ENCODE peak calls at places on chromosomes 2 and 18, in six cellular contexts. L is mammary epithelial cell, C is hepatocyte, P is neural progenitor cell, T is keratinocyte, O is endothelial cell of umbilical vein. U is an unnamed sample.
A peak's percentile ranks its signal among the peaks of the same experiment; 100 is the strongest.

GRCh38 chr2:231300020-231300721 is 95.3 kb upstream of the B3GNT7 start:
- DNase-seq in L (no peak), C (no peak), P (no peak), T (no peak), O (peak; percentile 87), U (peak; percentile 96)

GRCh38 chr18:56130481-56130880 is 507.9 kb downstream of the TXNL1 start:
- DNase-seq in L (no peak), C (no peak), P (no peak), T (no peak), O (no peak), U (no peak)

GRCh38 chr2:233620204-233620603 is 2.8 kb downstream of the UGT1A8 start:
- DNase-seq in L (no peak), C (no peak), P (no peak), T (no peak), O (no peak), U (no peak)

GRCh38 chr18:13917401-13917800 is 2.1 kb upstream of the MC2R start:
- DNase-seq in L (no peak), C (no peak), P (no peak), T (no peak), O (no peak), U (no peak)

GRCh38 chr2:231781798-231782726 is 980 bp upstream of the PDE6D start:
- DNase-seq in L (peak; percentile 69), C (peak; percentile 14), P (no peak), T (no peak), O (peak; percentile 80), U (no peak)

GRCh38 chr2:143068094-143068890 is 60.9 kb upstream of the ARHGAP15 start:
- DNase-seq in L (no peak), C (no peak), P (no peak), T (no peak), O (peak; percentile 6), U (no peak)

GRCh38 chr18:26971327-26971918 is 105.9 kb upstream of the AQP4 start:
- DNase-seq in L (peak; percentile 75), C (no peak), P (no peak), T (no peak), O (no peak), U (no peak)

GRCh38 chr2:111919794-111920608 is 21.6 kb downstream of the MERTK start:
- DNase-seq in L (no peak), C (peak; percentile 80), P (no peak), T (no peak), O (peak; percentile 89), U (peak; percentile 91)

GRCh38 chr2:17413031-17413430 is 105.2 kb downstream of the RAD51AP2 start:
- DNase-seq in L (no peak), C (no peak), P (no peak), T (no peak), O (no peak), U (no peak)

GRCh38 chr2:113208995-113209868 is 35.5 kb downstream of the PSD4 start:
- DNase-seq in L (no peak), C (no peak), P (no peak), T (no peak), O (no peak), U (no peak)

GRCh38 chr2:74653985-74654882 is at the start of gene SEMA4F:
- DNase-seq in L (peak; percentile 97), C (peak; percentile 98), P (peak; percentile 99), T (peak; percentile 75), O (peak; percentile 93), U (peak; percentile 92)
- H2AFZ ChIP-seq in L (peak within 1 kb of the TSS; percentile 98), C (peak within 1 kb of the TSS; percentile 73), P (peak within 1 kb of the TSS; percentile 95), T (peak within 1 kb of the TSS; percentile 87), O (peak within 1 kb of the TSS; percentile 95), U (peak within 1 kb of the TSS; percentile 92)

DNA sequence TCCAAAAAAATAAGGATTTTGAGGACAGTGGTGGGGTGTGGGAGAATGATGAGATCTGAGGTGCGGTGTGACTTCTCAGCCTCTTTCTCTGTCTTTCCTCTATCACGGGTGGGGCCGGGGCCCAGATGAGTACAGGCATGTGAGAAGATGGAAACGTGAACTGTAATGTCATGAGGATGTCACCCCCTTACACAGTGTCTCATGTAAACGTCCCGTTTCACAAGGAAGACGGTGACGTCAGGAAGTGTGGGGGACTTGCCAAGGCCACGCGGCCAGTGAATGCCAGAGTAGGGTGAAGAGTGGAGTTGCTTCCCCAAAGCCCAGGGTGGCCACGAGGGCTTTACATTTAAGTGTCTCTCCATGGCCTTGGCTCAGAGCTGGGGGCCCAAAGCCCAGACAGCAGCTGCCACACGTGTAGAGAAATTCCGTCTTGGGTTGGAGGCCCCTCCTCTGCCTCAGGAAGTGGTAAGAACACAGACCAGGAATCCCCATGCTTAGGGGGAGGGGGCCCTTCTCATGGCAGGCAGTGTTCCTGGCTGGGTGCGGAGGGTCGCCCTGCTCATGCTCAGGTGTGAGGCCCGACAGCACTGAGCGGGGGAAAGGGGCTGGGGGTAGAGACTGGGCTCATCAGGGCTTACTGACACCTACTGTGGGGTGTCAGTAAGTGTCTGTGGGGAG is 80.9 kb upstream of the SMAD7 start:
- DNase-seq in L (no peak), C (peak; percentile 2), P (no peak), T (no peak), O (no peak), U (no peak)
- H3K4me2 ChIP-seq in L (no peak overlapping the region), C (no peak overlapping the region), P (no peak overlapping the region), T (no peak overlapping the region), O (no peak overlapping the region), U (no peak overlapping the region)

GRCh38 chr2:20012282-20013060 is at the start of gene MATN3:
- DNase-seq in L (no peak), C (peak; percentile 56), P (peak; percentile 94), T (no peak), O (no peak), U (peak; percentile 59)

GRCh38 chr2:20013061-20013721 is 723 bp upstream of the MATN3 start:
- DNase-seq in L (no peak), C (peak; percentile 21), P (peak; percentile 37), T (no peak), O (no peak), U (no peak)

GRCh38 chr2:20011276-20012031 is 1.0 kb downstream of the MATN3 start:
- DNase-seq in L (no peak), C (no peak), P (peak; percentile 7), T (no peak), O (no peak), U (no peak)

GRCh38 chr2:20008703-20009102 is 3.8 kb downstream of the MATN3 start:
- DNase-seq in L (no peak), C (peak; percentile 15), P (no peak), T (no peak), O (no peak), U (peak; percentile 51)

GRCh38 chr2:20012032-20012281 is 511 bp downstream of the MATN3 start:
- DNase-seq in L (no peak), C (no peak), P (peak; percentile 41), T (no peak), O (no peak), U (no peak)
- TF ChIP-seq EZH2 in L (no peak), C (no peak), P (no peak), T (no peak), O (no peak), U (no peak)

GRCh38 chr2:122338000-122338399 is 582.5 kb downstream of the TSN start:
- DNase-seq in L (no peak), C (no peak), P (no peak), T (no peak), O (no peak), U (no peak)

GRCh38 chr2:122341007-122341406 is 585.6 kb downstream of the TSN start:
- DNase-seq in L (peak; percentile 64), C (no peak), P (no peak), T (no peak), O (no peak), U (no peak)

DNA sequence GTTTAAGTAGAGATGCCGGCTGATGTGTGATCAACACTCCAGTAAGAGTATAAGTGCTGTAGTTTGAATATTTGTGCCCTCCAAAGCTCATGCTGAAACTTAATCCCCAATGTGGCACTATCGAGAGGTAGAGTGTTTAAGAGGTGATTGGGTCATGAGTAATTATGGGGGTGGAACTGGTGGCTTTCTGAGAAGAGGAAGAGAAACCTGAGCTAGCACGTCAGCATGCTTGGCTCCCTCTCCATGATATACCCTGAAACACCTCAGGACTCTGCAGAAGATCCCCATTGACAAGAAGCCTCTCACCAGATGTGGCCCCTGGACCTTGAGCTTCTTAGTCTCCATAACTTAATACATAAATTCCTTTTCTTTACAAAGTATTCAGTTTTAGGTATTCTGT is 584.8 kb downstream of the TSN start:
- DNase-seq in L (peak; percentile 38), C (no peak), P (no peak), T (no peak), O (no peak), U (no peak)
- H2AFZ ChIP-seq in L (no peak overlapping the region), C (no peak overlapping the region), P (no peak overlapping the region), T (no peak overlapping the region), O (no peak overlapping the region), U (no peak overlapping the region)

DNA sequence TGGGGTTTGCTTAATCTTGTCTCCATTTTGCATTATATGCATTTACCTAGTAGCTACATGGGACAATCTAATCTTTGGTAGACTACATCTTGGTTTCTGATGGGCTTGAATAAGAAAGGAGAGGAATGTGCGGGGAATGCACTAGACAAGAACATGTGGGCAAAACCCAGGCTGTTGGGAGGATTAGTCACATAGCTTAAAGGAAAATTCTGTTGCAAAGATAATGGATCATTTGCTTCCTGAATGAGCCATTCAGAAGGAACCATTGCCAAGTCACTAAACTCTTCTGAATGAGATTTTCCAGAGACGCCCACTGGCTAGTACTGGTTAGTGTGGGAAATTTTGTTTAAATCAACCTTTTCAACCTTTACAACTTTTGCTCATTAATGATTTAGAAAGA is 84.8 kb downstream of the OSBPL6 start:
- DNase-seq in L (peak; percentile 92), C (peak; percentile 20), P (peak; percentile 67), T (peak; percentile 73), O (peak; percentile 94), U (peak; percentile 51)
- H3K4me2 ChIP-seq in L (peak overlapping the region; percentile 77), C (peak overlapping the region; percentile 63), P (peak overlapping the region; percentile 45), T (peak overlapping the region; percentile 78), O (peak overlapping the region; percentile 34), U (no peak overlapping the region)

U was measured in PC-9.